ENCODE peak calls at places on chromosomes 11 and 22, in five cellular contexts. I, G, L, X and U are unnamed samples.
A peak's percentile ranks its signal among the peaks of the same experiment; 100 is the strongest.

GRCh38 chr22:38017272-38017920 is 33.0 kb upstream of the SOX10 start:
- DNase-seq in X (no peak), L (no peak), G (peak; percentile 75), I (no peak), U (peak; percentile 74)

GRCh38 chr11:118912742-118913410 is 12.8 kb downstream of the BCL9L start:
- DNase-seq in I (no peak), L (no peak), X (peak; percentile 62), G (peak; percentile 62), U (no peak)

GRCh38 chr11:3645552-3645951 is 624 bp downstream of the ART1 start:
- DNase-seq in G (no peak), L (no peak), I (no peak), X (no peak), U (no peak)

GRCh38 chr22:37018086-37018814 is 997 bp downstream of the TST start:
- DNase-seq in X (no peak), G (no peak), L (no peak), I (no peak), U (no peak)

GRCh38 chr11:99098751-99099150 is 78.0 kb downstream of the CNTN5 start:
- DNase-seq in G (no peak), L (no peak), I (no peak), X (no peak), U (no peak)

GRCh38 chr11:119684361-119685072 is 44.5 kb downstream of the NECTIN1 start:
- DNase-seq in X (peak; percentile 10), G (no peak), I (no peak), L (no peak), U (no peak)

GRCh38 chr11:23494981-23495380 is 634.7 kb upstream of the CCDC179 start:
- DNase-seq in X (no peak), L (no peak), G (no peak), I (no peak), U (no peak)

GRCh38 chr11:61092280-61092766 is 10.0 kb upstream of the CD5 start:
- DNase-seq in X (no peak), L (no peak), I (no peak), G (peak; percentile 26), U (no peak)

GRCh38 chr11:120025606-120026335 is 112.1 kb downstream of the TRIM29 start:
- DNase-seq in X (no peak), L (no peak), I (no peak), G (no peak), U (no peak)

GRCh38 chr22:48778308-48779195 is 1049.1 kb downstream of the BRD1 start:
- DNase-seq in I (peak; percentile 57), X (no peak), G (no peak), L (no peak), U (no peak)

GRCh38 chr11:117319214-117319840 is 3.3 kb upstream of the BACE1 start:
- DNase-seq in G (no peak), I (no peak), L (no peak), X (no peak), U (no peak)

GRCh38 chr11:80054582-80055165 is 613.8 kb upstream of the TENM4 start:
- DNase-seq in X (no peak), L (no peak), I (no peak), G (peak; percentile 25), U (no peak)

GRCh38 chr11:122632178-122632824 is 23.2 kb upstream of the UBASH3B start:
- DNase-seq in L (no peak), G (no peak), I (no peak), X (no peak), U (no peak)

GRCh38 chr11:71117311-71117710 is 135.1 kb downstream of the SHANK2 start:
- DNase-seq in L (no peak), I (no peak), X (peak; percentile 29), G (no peak), U (no peak)

GRCh38 chr22:36797988-36798670 is 18.7 kb downstream of the PVALB start:
- DNase-seq in L (no peak), I (no peak), G (no peak), X (no peak), U (no peak)

GRCh38 chr22:38868886-38869381 is 3.1 kb downstream of the CBX6 start:
- DNase-seq in L (peak; percentile 54), G (peak; percentile 82), I (no peak), X (peak; percentile 65), U (peak; percentile 86)

GRCh38 chr22:43998865-43999264 is 25.2 kb upstream of the PARVB start:
- DNase-seq in L (no peak), X (no peak), G (no peak), I (no peak), U (no peak)

GRCh38 chr11:74540270-74540669 is 46.7 kb upstream of the LIPT2 start:
- DNase-seq in G (no peak), I (no peak), X (no peak), L (no peak), U (no peak)

GRCh38 chr22:44197271-44197670 is 16.5 kb downstream of the PARVG start:
- DNase-seq in X (no peak), I (no peak), G (no peak), L (no peak), U (no peak)

GRCh38 chr11:45238724-45239123 is 47.4 kb downstream of the SYT13 start:
- DNase-seq in X (peak; percentile 52), G (no peak), I (no peak), L (no peak), U (no peak)

GRCh38 chr11:74321487-74322188 is 10.2 kb upstream of the P4HA3 start:
- DNase-seq in L (no peak), X (peak; percentile 64), G (no peak), I (no peak), U (no peak)

GRCh38 chr22:45235851-45236342 is 4.8 kb downstream of the KIAA0930 start:
- DNase-seq in G (peak; percentile 36), I (no peak), X (no peak), L (no peak), U (no peak)

GRCh38 chr11:16469968-16470367 is 113.6 kb upstream of the SOX6 start:
- DNase-seq in X (no peak), I (no peak), G (no peak), L (peak; percentile 2), U (no peak)

GRCh38 chr11:87259731-87260130 is 222.0 kb downstream of the TMEM135 start:
- DNase-seq in L (no peak), I (no peak), X (no peak), G (no peak), U (no peak)

GRCh38 chr11:554824-555499 is 5.6 kb downstream of the LMNTD2 start:
- DNase-seq in X (peak; percentile 81), I (no peak), G (peak; percentile 81), L (peak; percentile 62), U (peak; percentile 78)

GRCh38 chr11:10322830-10323792 is 18.2 kb downstream of the ADM start:
- DNase-seq in I (peak; percentile 92), G (peak; percentile 65), X (peak; percentile 87), L (no peak), U (peak; percentile 67)

GRCh38 chr11:75673977-75674582 is 5.2 kb upstream of the MAP6 start:
- DNase-seq in I (no peak), L (no peak), X (peak; percentile 79), G (no peak), U (no peak)

GRCh38 chr11:46520971-46521745 is 72.7 kb downstream of the AMBRA1 start:
- DNase-seq in I (no peak), G (no peak), X (no peak), L (no peak), U (no peak)

GRCh38 chr11:46523290-46523689 is 70.5 kb downstream of the AMBRA1 start:
- DNase-seq in I (no peak), G (no peak), L (no peak), X (no peak), U (no peak)

GRCh38 chr11:46522682-46523281 is 71.0 kb downstream of the AMBRA1 start:
- DNase-seq in L (no peak), X (no peak), I (no peak), G (no peak), U (no peak)

GRCh38 chr11:46524201-46524600 is 69.6 kb downstream of the AMBRA1 start:
- DNase-seq in I (no peak), G (peak; percentile 45), L (no peak), X (no peak), U (no peak)

GRCh38 chr11:46521947-46522681 is 71.7 kb downstream of the AMBRA1 start:
- DNase-seq in X (peak; percentile 20), L (no peak), I (no peak), G (no peak), U (no peak)
- TF ChIP-seq CTCF in X (no peak), L (peak; percentile 37), I (no peak), G (no peak), U (no peak)

GRCh38 chr11:67648140-67648795 is 2.3 kb downstream of the ACY3 start:
- DNase-seq in X (peak; percentile 47), G (peak; percentile 54), L (no peak), I (no peak), U (peak; percentile 63)

GRCh38 chr11:67645521-67646457 is 4.7 kb downstream of the ACY3 start:
- DNase-seq in I (no peak), X (no peak), G (no peak), L (no peak), U (no peak)

GRCh38 chr11:67647471-67647870 is 3.1 kb downstream of the ACY3 start:
- DNase-seq in L (no peak), G (no peak), I (no peak), X (no peak), U (no peak)

GRCh38 chr11:67644472-67645418 is 5.2 kb upstream of the TBX10 start:
- DNase-seq in L (no peak), X (no peak), I (no peak), G (no peak), U (no peak)

GRCh38 chr11:67646535-67647336 is 3.8 kb downstream of the ACY3 start:
- DNase-seq in L (no peak), X (no peak), G (peak; percentile 79), I (no peak), U (no peak)
- TF ChIP-seq POLR2A in L (no peak), X (no peak), G (no peak), I (no peak), U (no peak)

DNA sequence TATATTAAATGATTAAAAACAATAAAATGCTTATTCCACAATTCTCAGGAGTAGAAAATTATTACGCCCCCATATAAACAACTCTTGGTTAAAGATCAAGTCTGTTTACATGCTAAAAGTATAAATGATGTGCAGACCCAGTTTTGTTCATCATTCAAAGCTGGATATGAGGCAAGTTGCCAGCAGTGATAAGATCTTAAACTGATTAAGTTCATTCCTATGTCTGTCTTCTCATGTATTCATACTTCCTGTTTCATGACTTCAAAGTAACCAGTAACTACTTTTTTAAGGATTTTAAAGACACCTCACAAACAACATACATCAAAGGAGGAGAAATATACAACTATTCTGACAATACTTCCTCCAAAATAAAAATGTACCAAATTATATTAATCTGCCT is 55.0 kb upstream of the ARHGAP32 start:
- DNase-seq in L (no peak), I (no peak), G (no peak), X (peak; percentile 18), U (no peak)
- TF ChIP-seq EP300 in L (no peak), I (no peak), G (no peak), X (no peak), U (no peak)

GRCh38 chr22:28395920-28396447 is 283.7 kb downstream of the TTC28 start:
- DNase-seq in G (no peak), L (no peak), X (peak; percentile 16), I (no peak), U (no peak)

GRCh38 chr22:28398355-28398754 is 281.3 kb downstream of the TTC28 start:
- DNase-seq in L (no peak), G (no peak), X (no peak), I (no peak), U (no peak)

GRCh38 chr22:28402066-28402465 is 277.6 kb downstream of the TTC28 start:
- DNase-seq in X (no peak), G (no peak), L (no peak), I (no peak), U (no peak)

GRCh38 chr22:28397324-28397723 is 282.3 kb downstream of the TTC28 start:
- DNase-seq in L (no peak), G (no peak), X (no peak), I (no peak), U (no peak)

GRCh38 chr22:28398987-28399386 is 280.7 kb downstream of the TTC28 start:
- DNase-seq in L (no peak), G (no peak), X (no peak), I (no peak), U (no peak)
- TF ChIP-seq CTCF in L (no peak), G (no peak), X (no peak), I (no peak), U (no peak)